ENCODE peak calls at places on chromosomes 2 and 18, in four cellular contexts. G is adipocyte, Q is MM.1S, P is Karpas-422. V is an unnamed sample.

GRCh38 chr18:35361570-35362321 is 15.4 kb downstream of the ZNF396 start:
- DNase-seq in P (no peak), G (no peak), Q (no peak), V (no peak)

GRCh38 chr2:6864251-6864758 is 1.4 kb downstream of the CMPK2 start:
- DNase-seq in G (no peak), P (no peak), Q (no peak), V (no peak)

GRCh38 chr2:48126180-48126579 is 219.9 kb upstream of the FBXO11 start:
- DNase-seq in Q (no peak), P (no peak), G (peak), V (no peak)

GRCh38 chr2:96503637-96504243 is 1.4 kb downstream of the NEURL3 start:
- DNase-seq in G (no peak), P (no peak), Q (no peak), V (no peak)

GRCh38 chr2:234957533-234958135 is 5.8 kb downstream of the SH3BP4 start:
- DNase-seq in Q (no peak), G (peak), P (no peak), V (no peak)

GRCh38 chr18:23401400-23402347 is 51.4 kb upstream of the RIOK3 start:
- DNase-seq in Q (no peak), P (no peak), G (peak), V (peak)

GRCh38 chr2:139813340-139813739 is 1033.2 kb upstream of the NXPH2 start:
- DNase-seq in G (no peak), P (no peak), Q (no peak), V (no peak)

GRCh38 chr2:226467221-226467620 is 332.4 kb downstream of the IRS1 start:
- DNase-seq in Q (no peak), G (no peak), P (no peak), V (no peak)

GRCh38 chr18:9696112-9696511 is 12.0 kb upstream of the RAB31 start:
- DNase-seq in P (no peak), G (no peak), Q (no peak), V (no peak)

GRCh38 chr2:134120160-134120717 is 133.6 kb upstream of the MGAT5 start:
- DNase-seq in Q (no peak), P (peak), G (no peak), V (peak)

GRCh38 chr2:235568431-235568830 is 74.6 kb downstream of the AGAP1 start:
- DNase-seq in G (no peak), P (no peak), Q (no peak), V (no peak)

GRCh38 chr18:50961974-50962373 is 5.9 kb upstream of the ELAC1 start:
- DNase-seq in P (no peak), Q (no peak), G (no peak), V (no peak)

GRCh38 chr2:224764565-224765236 is 48.5 kb upstream of the CCDC195 start:
- DNase-seq in P (no peak), Q (no peak), G (no peak), V (no peak)

GRCh38 chr2:3657881-3658280 is at the start of gene ALLC:
- DNase-seq in P (no peak), G (no peak), Q (no peak), V (no peak)

GRCh38 chr2:96638144-96639121 is at the start of gene KANSL3:
- DNase-seq in Q (peak), G (peak), P (peak), V (peak)

GRCh38 chr2:142014536-142014935 is 116.3 kb downstream of the LRP1B start:
- DNase-seq in P (no peak), G (no peak), Q (no peak), V (no peak)

GRCh38 chr2:234308814-234309195 is 188.1 kb downstream of the ARL4C start:
- DNase-seq in P (peak), Q (no peak), G (no peak), V (no peak)

GRCh38 chr18:55031979-55032378 is 72.7 kb upstream of the CCDC68 start:
- DNase-seq in G (no peak), P (no peak), Q (no peak), V (no peak)

GRCh38 chr2:63617360-63617759 is 28.6 kb downstream of the MDH1 start:
- DNase-seq in Q (peak), P (no peak), G (no peak), V (no peak)

GRCh38 chr2:198712485-198712884 is 745.3 kb downstream of the SATB2 start:
- DNase-seq in P (no peak), G (no peak), Q (no peak), V (no peak)

GRCh38 chr2:234533631-234534030 is 36.8 kb upstream of the ARL4C start:
- DNase-seq in Q (peak), P (no peak), G (no peak), V (peak)

GRCh38 chr2:194104687-194105086 is 1552.3 kb upstream of the SLC39A10 start:
- DNase-seq in Q (peak), G (peak), P (peak), V (no peak)

GRCh38 chr2:220499281-220499680 is 871.9 kb downstream of the SLC4A3 start:
- DNase-seq in P (no peak), Q (no peak), G (peak), V (peak)

GRCh38 chr2:128301501-128301966 is 17.1 kb downstream of the HS6ST1 start:
- DNase-seq in Q (no peak), P (no peak), G (peak), V (no peak)

GRCh38 chr2:95113464-95113863 is 8.1 kb downstream of the MRPS5 start:
- DNase-seq in P (no peak), G (no peak), Q (no peak), V (no peak)

DNA sequence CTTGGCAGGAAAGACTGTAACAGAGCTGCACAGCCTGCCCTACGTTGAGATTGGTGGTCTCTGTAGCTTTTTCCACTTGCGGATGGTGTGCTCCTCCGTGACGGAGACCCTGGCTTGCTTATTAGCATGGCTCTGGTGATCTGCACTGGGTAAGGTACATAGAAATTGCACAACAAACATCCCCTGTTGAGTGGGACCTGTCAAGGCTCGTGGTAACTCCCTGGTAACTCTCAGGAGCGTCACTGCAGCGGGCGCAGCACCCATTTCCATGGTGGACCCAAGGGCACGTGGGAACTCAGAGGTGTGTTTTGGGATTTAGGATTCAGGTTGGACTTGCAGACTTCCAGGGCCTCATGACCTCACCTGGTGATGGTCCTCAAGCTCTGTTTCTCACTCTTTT is 1.1 kb downstream of the TRAF3IP1 start:
- DNase-seq in Q (no peak), P (no peak), G (peak), V (no peak)
- H3K9ac ChIP-seq in Q (peak), P (peak), G (peak), V (peak)

GRCh38 chr18:62436636-62437519 is 85.9 kb upstream of the ZCCHC2 start:
- DNase-seq in Q (no peak), P (no peak), G (peak), V (no peak)
- H3K9ac ChIP-seq in Q (no peak), P (no peak), G (peak), V (no peak)

GRCh38 chr18:65215865-65216466 is 534.8 kb upstream of the CDH7 start:
- DNase-seq in G (no peak), P (no peak), Q (no peak), V (no peak)
- H3K9ac ChIP-seq in G (no peak), P (no peak), Q (no peak), V (no peak)

GRCh38 chr2:240565267-240566202 is 2.7 kb upstream of the RNPEPL1 start:
- DNase-seq in G (no peak), Q (peak), P (peak), V (no peak)
- H3K9ac ChIP-seq in G (peak), Q (peak), P (peak), V (no peak)

GRCh38 chr2:181185948-181186347 is 205.5 kb downstream of the UBE2E3 start:
- DNase-seq in G (peak), P (no peak), Q (no peak), V (no peak)

GRCh38 chr2:181190711-181191110 is 210.3 kb downstream of the UBE2E3 start:
- DNase-seq in Q (no peak), P (no peak), G (no peak), V (peak)

GRCh38 chr2:181188605-181189004 is 208.2 kb downstream of the UBE2E3 start:
- DNase-seq in P (no peak), Q (no peak), G (no peak), V (no peak)

GRCh38 chr2:181193550-181193949 is 213.1 kb downstream of the UBE2E3 start:
- DNase-seq in P (no peak), G (no peak), Q (no peak), V (no peak)

DNA sequence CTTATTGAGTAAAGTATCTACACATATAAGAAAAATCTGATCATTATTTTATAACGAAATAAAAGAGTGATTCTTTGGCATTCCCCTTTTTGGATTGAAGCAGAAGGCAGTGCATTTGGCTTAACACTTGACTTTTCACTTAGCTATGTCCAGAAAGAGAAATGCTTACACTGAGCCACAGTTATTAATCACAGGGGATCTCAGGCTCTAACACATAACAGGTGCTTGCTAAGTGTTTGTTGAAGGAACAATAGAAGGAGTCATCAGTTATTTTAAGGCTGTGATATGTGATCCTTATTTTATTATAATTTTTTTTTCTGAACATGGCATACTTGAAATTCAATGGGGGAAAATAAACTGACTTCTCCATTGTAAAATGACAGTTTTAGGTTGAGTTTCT is 209.5 kb downstream of the UBE2E3 start:
- DNase-seq in G (no peak), Q (no peak), P (no peak), V (no peak)
- H3K9ac ChIP-seq in G (no peak), Q (no peak), P (no peak), V (no peak)

V was measured in neural progenitor cell.